ENCODE peak calls at places on chromosomes 3 and 15, in five cellular contexts. Y is CD8-positive, alpha-beta memory T cell; D is lower lobe of right lung; B is neural progenitor cell; R is IMR-90. Q is an unnamed sample.

GRCh38 chr15:79529441-79529840 is 97.3 kb downstream of the MINAR1 start:
- DNase-seq in Y (no peak), D (no peak), B (no peak), R (no peak), Q (no peak)

GRCh38 chr3:122063908-122064307 is 8.7 kb downstream of the CD86 start:
- DNase-seq in B (no peak), R (no peak), D (no peak), Y (no peak), Q (no peak)

GRCh38 chr3:150653110-150653561 is 50.0 kb downstream of the SELENOT start:
- DNase-seq in R (no peak), D (no peak), Y (no peak), B (no peak), Q (no peak)

GRCh38 chr3:187750041-187750512 is 4.8 kb upstream of the BCL6 start:
- DNase-seq in B (peak; percentile 66), D (peak; percentile 88), Y (no peak), R (peak; percentile 42), Q (no peak)

GRCh38 chr15:69860921-69861320 is 236.8 kb downstream of the TLE3 start:
- DNase-seq in R (no peak), Y (no peak), D (no peak), B (no peak), Q (no peak)

GRCh38 chr15:39235084-39235795 is 345.6 kb upstream of the THBS1 start:
- DNase-seq in R (peak; percentile 75), D (no peak), B (no peak), Y (no peak), Q (no peak)

GRCh38 chr15:48981941-48982340 is 18.2 kb upstream of the SHC4 start:
- DNase-seq in Y (no peak), B (no peak), D (no peak), R (no peak), Q (no peak)

GRCh38 chr3:106114220-106114619 is 245.4 kb upstream of the CBLB start:
- DNase-seq in Y (no peak), D (no peak), R (peak; percentile 21), B (no peak), Q (no peak)

DNA sequence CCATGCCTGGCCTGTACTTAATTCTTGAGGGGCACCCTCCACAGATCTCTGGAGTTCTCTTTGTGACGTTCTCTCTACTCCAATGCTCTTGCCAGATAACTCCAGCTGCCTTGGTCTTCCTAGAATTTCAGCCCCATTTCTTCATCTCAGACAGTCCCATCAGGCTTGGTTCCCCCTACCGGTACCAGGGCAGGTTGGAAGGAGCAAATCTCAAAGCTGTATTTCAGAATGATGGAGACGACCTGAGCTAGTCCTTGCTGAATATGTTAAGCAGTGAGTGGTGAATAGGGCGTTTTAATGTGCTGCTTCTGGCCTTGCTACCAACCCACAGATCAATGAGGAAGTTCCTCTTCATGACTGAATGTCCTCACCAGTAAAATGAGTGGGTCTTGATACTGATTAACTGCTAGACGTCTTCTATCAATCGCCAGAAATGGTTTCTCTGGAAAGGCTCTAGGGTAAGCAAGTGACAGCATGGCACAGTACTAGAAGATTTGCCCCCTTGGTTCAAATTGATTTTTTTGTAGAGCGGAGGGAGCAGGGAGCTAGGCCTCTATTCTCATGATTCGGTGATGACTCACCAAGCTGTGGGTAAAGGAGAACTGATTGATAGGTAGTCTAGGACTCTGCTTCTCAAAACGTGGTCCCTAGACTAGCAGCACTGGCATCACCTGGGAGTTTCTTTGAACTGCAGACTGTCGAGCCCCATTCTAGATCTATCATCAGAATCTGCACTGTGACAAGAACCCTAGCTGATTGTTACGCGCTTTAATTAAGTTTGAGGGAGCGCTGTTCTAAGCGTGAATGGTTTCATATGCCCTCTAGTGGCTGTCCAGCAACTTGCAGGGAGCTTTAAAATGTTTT is 67.8 kb downstream of the UBP1 start:
- DNase-seq in Y (peak; percentile 32), B (peak; percentile 72), D (no peak), R (peak; percentile 73), Q (no peak)
- H3K27ac ChIP-seq in Y (no peak overlapping the region), B (no peak overlapping the region), D (no peak overlapping the region), R (no peak overlapping the region), Q (no peak overlapping the region)

DNA sequence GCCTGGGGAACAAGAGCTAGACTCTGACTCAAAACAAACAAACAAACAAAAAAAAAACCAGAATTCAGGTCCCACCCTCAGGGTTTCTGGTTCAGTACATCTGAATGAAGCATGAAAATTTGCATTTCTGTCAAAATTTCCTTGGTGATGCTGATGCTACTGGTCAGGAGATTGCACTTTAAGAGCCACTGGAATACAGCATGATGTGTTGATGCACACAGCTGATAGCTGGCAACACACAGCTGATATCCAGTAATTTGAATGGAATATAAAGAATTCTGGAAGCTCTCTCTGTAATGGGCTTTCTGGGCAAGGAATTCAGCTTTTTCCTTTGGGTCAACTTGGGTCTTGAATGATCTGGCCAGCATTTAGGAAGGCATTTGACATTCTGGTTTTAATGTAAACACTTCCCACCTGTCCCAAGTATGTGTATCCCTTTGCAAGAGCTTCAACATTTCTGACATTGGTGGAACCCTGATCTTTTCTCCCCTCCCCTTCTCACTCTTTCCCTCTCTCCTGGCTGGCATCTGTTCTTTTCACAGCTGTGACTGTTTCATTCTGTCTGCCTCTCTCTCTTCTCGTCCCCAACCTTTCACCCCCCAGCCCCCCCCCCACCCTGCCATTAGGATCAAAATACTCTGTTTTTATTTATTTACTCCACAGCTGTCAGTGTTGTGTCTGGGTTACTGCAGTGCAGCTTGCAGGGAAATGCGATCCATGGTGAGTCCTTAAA is 189.5 kb downstream of the TPRG1 start:
- DNase-seq in Y (no peak), R (no peak), B (no peak), D (no peak), Q (no peak)
- H3K27ac ChIP-seq in Y (no peak overlapping the region), R (no peak overlapping the region), B (no peak overlapping the region), D (no peak overlapping the region), Q (no peak overlapping the region)

DNA sequence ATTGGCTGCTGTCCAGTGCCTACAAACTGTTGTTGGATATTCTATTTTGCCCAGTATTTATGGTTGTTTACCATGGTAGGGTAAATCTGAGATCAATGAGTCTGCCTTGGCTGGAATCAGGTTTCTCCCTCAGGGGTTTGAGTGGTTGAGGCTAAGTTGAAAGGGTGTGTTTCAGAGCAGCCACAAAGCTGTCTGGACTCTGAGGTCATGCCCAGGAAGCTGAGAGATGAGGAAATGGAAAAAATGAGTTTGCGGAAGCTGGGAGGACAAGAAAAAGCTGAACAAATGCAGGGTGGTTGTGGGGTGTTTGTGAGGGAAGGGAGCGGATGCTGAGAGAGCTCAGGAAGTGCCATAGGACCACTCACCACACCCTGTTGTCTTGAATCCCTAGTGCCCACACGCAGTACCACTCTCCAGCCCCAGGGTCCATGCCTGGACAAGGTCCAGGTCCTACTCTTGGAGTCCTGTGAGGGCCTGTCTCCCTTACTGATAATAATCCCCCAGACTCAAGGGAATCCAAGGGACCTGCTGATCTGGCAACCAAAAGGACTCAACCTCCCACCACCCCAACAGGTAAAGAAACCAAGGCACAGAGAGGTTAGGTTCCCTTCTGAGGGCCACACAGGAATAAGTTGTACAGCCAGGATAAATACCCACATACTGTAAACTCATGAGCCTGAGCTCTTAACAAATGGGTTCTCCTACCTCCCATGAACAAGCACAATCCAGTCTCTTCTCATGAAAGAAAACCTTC is 81.6 kb downstream of the PPCDC start:
- DNase-seq in D (no peak), R (peak; percentile 83), B (no peak), Y (no peak), Q (no peak)
- H3K27ac ChIP-seq in D (peak overlapping the region; percentile 53), R (no peak overlapping the region), B (no peak overlapping the region), Y (no peak overlapping the region), Q (no peak overlapping the region)

DNA sequence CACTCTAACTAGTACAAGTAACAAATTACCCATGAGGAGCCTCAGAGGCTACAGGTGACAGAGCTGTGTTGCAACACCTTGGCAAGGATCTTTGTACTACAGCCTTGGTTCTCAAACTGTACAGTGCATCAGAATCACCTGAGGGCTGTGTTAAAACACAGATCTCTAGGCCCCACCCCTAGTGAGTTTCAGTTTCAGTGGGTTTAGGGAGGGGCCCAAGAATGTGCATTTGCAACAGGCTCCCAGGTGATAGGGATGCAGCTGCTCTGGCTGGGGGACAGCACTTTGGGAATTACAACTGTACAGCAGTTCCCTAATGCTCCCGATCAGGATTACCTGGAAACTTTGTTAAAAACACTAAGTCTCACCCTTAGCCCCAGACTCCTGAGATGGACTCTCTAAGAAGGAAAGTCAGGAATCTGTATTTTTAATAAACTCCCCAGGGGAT is 66.1 kb upstream of the NR2F2 start:
- DNase-seq in B (no peak), Y (no peak), R (no peak), D (no peak), Q (no peak)
- H3K27ac ChIP-seq in B (no peak overlapping the region), Y (no peak overlapping the region), R (no peak overlapping the region), D (peak overlapping the region; percentile 49), Q (no peak overlapping the region)

GRCh38 chr3:108882762-108883161 is 60.2 kb downstream of the TRAT1 start:
- DNase-seq in R (no peak), D (no peak), Y (no peak), B (no peak), Q (no peak)
- H3K27ac ChIP-seq in R (no peak overlapping the region), D (no peak overlapping the region), Y (no peak overlapping the region), B (no peak overlapping the region), Q (no peak overlapping the region)

GRCh38 chr3:53495091-53495517 is 693 bp downstream of the CACNA1D start:
- DNase-seq in R (no peak), D (no peak), Y (no peak), B (peak; percentile 42), Q (no peak)
- H3K27ac ChIP-seq in R (no peak overlapping the region), D (peak overlapping the region; percentile 49), Y (no peak overlapping the region), B (no peak overlapping the region), Q (no peak overlapping the region)

GRCh38 chr3:11137627-11137959 is 16.7 kb upstream of the HRH1 start:
- DNase-seq in B (no peak), Y (no peak), D (no peak), R (no peak), Q (no peak)
- H3K27ac ChIP-seq in B (no peak overlapping the region), Y (no peak overlapping the region), D (no peak overlapping the region), R (peak overlapping the region; percentile 85), Q (no peak overlapping the region)

Q was measured in caudate nucleus.